ENCODE peak calls at places on chromosomes 6 and 20, in five cellular contexts. T, V, E, Q and O are unnamed samples.

GRCh38 chr6:98831057-98832031 is 3.0 kb upstream of the POU3F2 start:
- DNase-seq in T (no peak), V (no peak), E (no peak), Q (peak; percentile 24), O (peak; percentile 67)

GRCh38 chr20:58372836-58373235 is 16.2 kb upstream of the VAPB start:
- DNase-seq in T (no peak), V (no peak), E (no peak), Q (no peak), O (no peak)

GRCh38 chr20:34129518-34130162 is 17.6 kb upstream of the EIF2S2 start:
- DNase-seq in T (peak; percentile 45), V (peak; percentile 21), E (peak; percentile 67), Q (peak; percentile 78), O (peak; percentile 85)

GRCh38 chr6:117976030-117976651 is 69.1 kb downstream of the SLC35F1 start:
- DNase-seq in T (no peak), V (no peak), E (no peak), Q (peak; percentile 41), O (peak; percentile 34)

GRCh38 chr6:137013031-137013430 is 31.7 kb downstream of the IL20RA start:
- DNase-seq in T (no peak), V (no peak), E (no peak), Q (no peak), O (no peak)

GRCh38 chr20:62740286-62741141 is 31.9 kb downstream of the NTSR1 start:
- DNase-seq in T (peak; percentile 44), V (peak; percentile 60), E (no peak), Q (no peak), O (no peak)

GRCh38 chr6:28589234-28589951 is 63.7 kb downstream of the GPX5 start:
- DNase-seq in T (peak; percentile 32), V (no peak), E (peak; percentile 30), Q (peak; percentile 53), O (peak; percentile 28)

GRCh38 chr20:8764289-8764962 is 304.5 kb upstream of the PLCB4 start:
- DNase-seq in T (no peak), V (no peak), E (no peak), Q (no peak), O (no peak)

GRCh38 chr6:132130530-132131298 is 179.5 kb upstream of the CCN2 start:
- DNase-seq in T (peak; percentile 66), V (no peak), E (no peak), Q (no peak), O (no peak)

GRCh38 chr6:2081155-2082138 is 164.0 kb downstream of the GMDS start:
- DNase-seq in T (no peak), V (no peak), E (no peak), Q (no peak), O (no peak)

GRCh38 chr20:11429889-11430580 is 487.7 kb upstream of the BTBD3 start:
- DNase-seq in T (no peak), V (no peak), E (no peak), Q (no peak), O (no peak)

GRCh38 chr6:30727920-30728605 is 7.9 kb downstream of the TUBB start:
- DNase-seq in T (no peak), V (no peak), E (no peak), Q (no peak), O (peak; percentile 36)

GRCh38 chr6:13615802-13616140 is 636 bp downstream of the NOL7 start:
- DNase-seq in T (peak; percentile 55), V (peak; percentile 31), E (no peak), Q (peak; percentile 52), O (peak; percentile 54)